ENCODE peak calls at places on chromosome 15, in six cellular contexts. B is OCI-LY7; R is ovary; X is right lobe of liver; I is uterus; Z is CD8-positive, alpha-beta T cell. W is an unnamed sample. For H3K4me1, the result is how much of the 10 kb centered on the place peaks cover.

GRCh38 chr15:73691398-73691797 is 7.2 kb downstream of the CD276 start:
- DNase-seq in R (no peak), X (no peak), I (no peak), B (no peak), Z (no peak), W (peak)

GRCh38 chr15:38555686-38556334 is 8.8 kb downstream of the RASGRP1 start:
- DNase-seq in X (no peak), Z (no peak), B (no peak), I (no peak), R (no peak), W (no peak)

GRCh38 chr15:84749111-84749991 is 959 bp downstream of the ZNF592 start:
- DNase-seq in R (peak), B (peak), Z (peak), I (peak), X (peak), W (peak)

GRCh38 chr15:87219650-87220615 is 1036.6 kb downstream of the NTRK3 start:
- DNase-seq in I (no peak), X (no peak), Z (no peak), R (no peak), B (no peak), W (no peak)

GRCh38 chr15:99440551-99441426 is 125.0 kb upstream of the MEF2A start:
- DNase-seq in R (peak), I (no peak), B (no peak), Z (peak), X (no peak), W (no peak)

GRCh38 chr15:61880079-61880478 is 180.2 kb downstream of the VPS13C start:
- DNase-seq in R (no peak), B (no peak), I (no peak), X (no peak), Z (no peak), W (no peak)

GRCh38 chr15:59812889-59813288 is 123.8 kb upstream of the BNIP2 start:
- DNase-seq in R (no peak), I (no peak), B (no peak), X (no peak), Z (no peak), W (no peak)

GRCh38 chr15:39127925-39128617 is 452.8 kb upstream of the THBS1 start:
- DNase-seq in X (no peak), B (no peak), I (no peak), R (no peak), Z (no peak), W (no peak)

GRCh38 chr15:96066126-96066525 is 264.4 kb upstream of the NR2F2 start:
- DNase-seq in Z (no peak), B (no peak), R (no peak), I (no peak), X (no peak), W (no peak)

GRCh38 chr15:84600331-84600686 is 500 bp upstream of the ZSCAN2 start:
- DNase-seq in X (peak), R (peak), Z (no peak), B (peak), I (peak), W (peak)

GRCh38 chr15:55742498-55742926 is 440 bp downstream of the PRTG start:
- DNase-seq in Z (no peak), X (peak), R (no peak), I (peak), B (no peak), W (peak)

GRCh38 chr15:55743615-55743978 is 645 bp upstream of the PRTG start:
- DNase-seq in Z (no peak), B (no peak), R (no peak), I (no peak), X (no peak), W (no peak)

GRCh38 chr15:55742927-55743614 is at the start of gene PRTG:
- DNase-seq in I (peak), R (peak), X (peak), B (no peak), Z (no peak), W (peak)

GRCh38 chr15:55741592-55742497 is 1.1 kb downstream of the PRTG start:
- DNase-seq in X (no peak), R (peak), I (no peak), Z (no peak), B (no peak), W (peak)

GRCh38 chr15:55744026-55744655 is 1.2 kb upstream of the PRTG start:
- DNase-seq in I (no peak), Z (no peak), B (no peak), X (no peak), R (no peak), W (no peak)
- H3K4me3 ChIP-seq in I (no peak), Z (no peak), B (no peak), X (no peak), R (no peak), W (peak)

DNA sequence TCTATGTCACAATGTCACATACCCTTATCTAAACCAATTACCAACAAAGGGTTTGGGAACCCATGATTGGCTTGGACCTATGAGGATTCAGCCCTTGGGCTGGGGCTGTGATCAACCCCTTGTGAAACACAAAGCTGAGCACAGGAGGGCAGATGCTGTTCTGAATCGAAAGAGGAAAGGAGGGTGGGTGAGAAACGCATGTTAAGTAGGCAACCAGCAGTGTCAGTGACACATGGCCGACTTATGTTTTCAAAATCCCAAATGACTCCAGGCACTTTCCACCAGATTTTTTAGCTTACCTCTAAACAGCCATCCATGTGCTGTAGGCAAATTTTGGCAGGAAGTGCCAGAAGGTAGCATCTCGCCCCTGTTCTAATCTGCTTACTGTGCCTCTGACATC is 34.1 kb upstream of the KLHL25 start:
- DNase-seq in Z (no peak), R (no peak), I (no peak), X (no peak), B (peak), W (no peak)
- H3K27ac ChIP-seq in Z (no peak), R (no peak), I (no peak), X (no peak), B (no peak), W (no peak)

DNA sequence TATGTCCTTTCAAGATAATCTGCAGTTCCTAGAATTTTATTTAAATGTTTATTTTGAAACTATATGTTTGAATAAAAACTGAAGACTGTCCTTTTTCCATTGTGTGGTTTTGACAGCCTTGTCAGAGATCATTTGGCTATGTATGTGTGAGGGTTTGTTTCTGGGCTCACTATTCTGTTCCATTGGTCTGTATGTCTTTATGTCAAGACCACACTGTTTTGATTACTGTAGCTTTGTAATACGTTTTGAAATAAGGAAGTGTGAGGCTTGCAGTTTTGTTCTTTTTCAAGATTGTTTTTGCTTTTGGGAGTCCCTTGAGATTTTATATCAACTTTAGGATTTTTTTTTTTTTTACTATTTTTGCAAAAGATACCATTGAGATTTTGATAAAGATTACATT is 42.0 kb downstream of the PIAS1 start:
- DNase-seq in R (no peak), Z (no peak), X (no peak), I (no peak), B (no peak), W (no peak)
- H3K4me1 ChIP-seq in R (under half), Z (under half), X (under half), I (under half), B (under half), W (under half)

DNA sequence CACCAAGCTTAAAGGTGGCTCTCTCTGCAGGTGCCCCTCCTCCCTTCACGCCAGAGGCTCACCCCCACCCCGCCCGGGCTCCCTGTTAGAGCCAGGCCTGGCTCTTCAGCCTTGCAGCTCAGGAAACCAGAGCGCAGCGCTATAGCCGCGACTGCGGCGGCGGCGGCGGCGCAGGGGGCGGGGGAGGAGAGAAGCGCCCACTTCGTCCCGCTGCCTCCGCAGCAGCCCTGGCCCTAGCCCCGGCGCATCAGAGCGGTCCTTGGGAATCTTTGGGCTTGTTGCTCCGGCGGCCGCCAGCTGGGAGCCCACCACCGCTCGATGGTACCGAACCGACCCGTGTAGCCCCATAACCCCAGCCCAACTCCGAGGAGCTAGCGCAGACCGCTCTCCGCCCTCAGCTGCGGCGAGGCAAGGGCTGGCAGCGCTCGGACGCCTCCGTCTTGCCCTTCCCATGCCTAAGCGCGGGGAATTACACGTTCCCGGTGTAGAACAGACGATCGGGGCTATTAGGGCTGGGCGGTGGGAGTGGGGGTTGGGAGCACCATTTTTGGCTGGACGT is 1.2 kb downstream of the RASGRF1 start:
- DNase-seq in R (no peak), B (no peak), Z (no peak), I (no peak), X (no peak), W (peak)
- H3K4me3 ChIP-seq in R (no peak), B (no peak), Z (no peak), I (no peak), X (no peak), W (peak)

GRCh38 chr15:41491889-41492288 is 1.8 kb upstream of the ITPKA start:
- DNase-seq in B (no peak), Z (no peak), I (no peak), X (no peak), R (no peak), W (no peak)

GRCh38 chr15:41493902-41494189 is 172 bp downstream of the ITPKA start:
- DNase-seq in X (no peak), B (no peak), Z (no peak), I (no peak), R (no peak), W (no peak)

GRCh38 chr15:41494190-41494921 is 682 bp downstream of the ITPKA start:
- DNase-seq in I (no peak), B (peak), Z (peak), X (peak), R (peak), W (peak)

GRCh38 chr15:41493205-41493901 is at the start of gene ITPKA:
- DNase-seq in Z (peak), I (peak), X (peak), R (peak), B (peak), W (peak)

DNA sequence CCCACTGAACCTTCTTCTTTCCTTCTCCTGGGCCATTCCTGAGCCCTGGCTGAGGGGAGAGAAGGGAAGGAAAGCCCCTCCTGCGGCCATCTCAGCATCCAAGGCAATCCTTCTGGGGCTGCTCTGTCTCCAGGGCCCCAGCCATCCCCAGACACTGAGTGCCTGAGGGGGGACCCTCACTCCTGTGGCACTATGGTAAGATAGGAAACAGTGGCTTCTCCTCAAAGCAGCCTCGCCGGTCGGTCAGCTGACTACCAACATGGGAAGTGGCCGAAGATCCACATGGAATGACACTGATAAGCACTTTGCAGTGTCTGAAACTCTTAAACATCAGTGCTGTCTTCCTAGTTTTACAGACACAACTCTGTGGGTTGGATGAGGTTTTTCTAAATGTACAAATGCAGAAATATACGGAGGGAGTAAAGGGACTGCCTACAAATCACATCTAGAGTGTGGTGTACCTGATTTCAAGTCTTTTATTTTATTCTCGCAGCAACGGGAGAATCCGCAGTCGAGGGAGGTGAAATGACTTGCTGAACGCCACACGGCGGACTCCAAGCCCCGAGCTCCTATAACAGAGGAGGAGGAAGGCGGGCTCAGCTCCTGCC is 973 bp upstream of the ITPKA start:
- DNase-seq in B (no peak), X (no peak), R (no peak), I (no peak), Z (no peak), W (no peak)
- H3K27ac ChIP-seq in B (no peak), X (no peak), R (no peak), I (no peak), Z (no peak), W (no peak)

DNA sequence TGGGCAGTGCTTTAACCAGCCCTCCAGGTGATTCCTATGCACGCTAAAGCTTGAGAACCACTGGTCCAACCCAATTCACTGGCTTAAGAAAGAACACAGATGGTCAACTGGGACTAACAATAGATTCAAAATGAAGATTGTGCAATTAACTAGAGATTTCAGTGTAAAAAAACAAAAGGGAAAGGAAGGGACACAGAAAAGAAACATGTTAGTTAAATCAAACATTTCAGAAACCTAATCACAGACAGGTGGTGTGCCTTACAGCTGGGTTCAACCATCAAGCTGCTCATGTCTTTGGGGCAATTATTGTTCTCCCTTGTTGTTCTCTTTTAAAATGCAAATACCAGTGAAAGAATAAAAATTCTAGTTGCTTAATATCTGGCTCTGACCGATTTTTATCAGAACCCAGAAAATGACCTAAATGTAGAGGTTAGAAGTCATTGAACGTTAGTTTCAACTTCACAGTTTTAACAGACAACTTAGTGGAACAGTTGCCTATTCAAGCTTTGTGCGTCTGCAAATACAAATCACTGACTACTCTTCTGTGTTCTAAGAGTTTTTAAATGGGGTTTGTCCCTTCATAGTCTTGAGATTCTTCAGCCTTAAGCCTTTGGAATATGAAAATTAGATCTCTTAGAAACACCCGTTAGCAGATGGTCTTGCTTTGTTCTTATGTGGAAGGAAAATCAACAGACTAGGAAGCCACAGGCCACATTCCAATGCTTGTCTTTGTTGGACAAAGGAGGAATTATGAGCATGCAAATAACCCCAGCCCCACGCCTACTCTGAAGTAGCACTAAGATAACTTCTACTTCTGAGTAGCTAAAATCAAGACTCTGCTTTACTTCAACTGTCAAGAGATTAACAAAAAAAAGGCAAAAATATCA is 223.5 kb downstream of the ATP8B4 start:
- DNase-seq in Z (no peak), R (no peak), I (no peak), X (no peak), B (no peak), W (no peak)
- H3K4me1 ChIP-seq in Z (under half), R (under half), I (under half), X (under half), B (under half), W (under half)

GRCh38 chr15:74784854-74785715 is 3.2 kb downstream of the CSK start:
- DNase-seq in X (no peak), Z (peak), R (no peak), B (no peak), I (no peak), W (no peak)
- H3K4me3 ChIP-seq in X (no peak), Z (peak), R (no peak), B (peak), I (no peak), W (peak)

GRCh38 chr15:74957301-74958035 is 896 bp upstream of the RPP25 start:
- DNase-seq in X (peak), R (no peak), Z (peak), I (peak), B (no peak), W (peak)
- H3K27ac ChIP-seq in X (peak), R (peak), Z (no peak), I (peak), B (no peak), W (peak)

GRCh38 chr15:29126821-29127461 is 142.7 kb downstream of the NSMCE3 start:
- DNase-seq in B (no peak), R (no peak), Z (no peak), X (peak), I (no peak), W (no peak)

GRCh38 chr15:29124581-29125381 is 144.8 kb downstream of the NSMCE3 start:
- DNase-seq in I (no peak), Z (no peak), R (no peak), X (peak), B (no peak), W (no peak)

GRCh38 chr15:29123991-29124390 is 145.6 kb downstream of the NSMCE3 start:
- DNase-seq in R (no peak), X (peak), I (no peak), B (no peak), Z (no peak), W (no peak)

GRCh38 chr15:29126208-29126536 is 143.4 kb downstream of the NSMCE3 start:
- DNase-seq in X (peak), Z (no peak), R (no peak), B (no peak), I (no peak), W (no peak)

DNA sequence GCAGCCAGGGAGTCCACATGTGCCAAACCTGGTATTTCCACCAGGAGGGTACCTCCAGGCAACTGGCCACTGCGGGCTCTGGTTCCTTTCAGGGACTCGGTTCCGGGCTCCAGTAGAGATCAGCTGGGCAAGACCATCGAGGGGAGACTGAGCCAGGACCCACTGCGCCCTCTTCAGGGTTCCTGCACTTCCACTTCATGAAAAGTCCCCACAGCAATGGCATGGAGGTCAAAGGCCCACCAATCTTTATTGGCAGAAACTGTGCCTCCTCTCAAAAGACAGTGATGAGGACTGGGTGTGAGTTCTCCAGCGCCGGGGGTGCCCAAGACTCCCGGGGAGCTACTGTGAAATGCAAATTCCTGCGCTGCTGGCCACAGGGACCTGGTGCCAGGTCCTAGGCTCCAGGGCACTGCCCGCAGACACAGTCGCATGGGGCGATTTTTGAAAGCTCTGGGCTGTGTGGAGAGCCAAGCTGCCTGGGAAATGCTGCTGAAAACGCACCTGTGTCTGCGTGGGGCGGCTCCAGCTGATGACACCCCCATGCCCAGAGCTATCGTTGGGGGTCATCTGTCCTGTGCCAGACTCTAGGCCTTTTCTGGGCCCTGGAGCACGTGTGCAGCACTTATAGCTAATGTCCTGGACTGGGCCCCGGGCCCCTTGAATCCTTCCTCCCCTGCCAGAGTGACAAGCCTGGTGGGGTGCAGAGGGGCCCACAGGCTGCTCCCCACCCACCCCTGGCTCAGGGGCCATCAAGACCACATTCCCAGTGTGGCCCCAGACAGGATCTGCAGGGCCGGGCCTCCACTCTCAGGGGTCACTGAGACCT is 144.0 kb downstream of the NSMCE3 start:
- DNase-seq in Z (no peak), I (no peak), X (peak), B (no peak), R (no peak), W (no peak)
- H3K4me1 ChIP-seq in Z (under half), I (under half), X (under half), B (under half), R (under half), W (under half)

GRCh38 chr15:20657084-20657483 is 115.5 kb upstream of the GOLGA6L6 start:
- DNase-seq in I (no peak), Z (no peak), B (no peak), R (no peak), X (no peak), W (no peak)

GRCh38 chr15:20658024-20658423 is 116.4 kb upstream of the GOLGA6L6 start:
- DNase-seq in R (no peak), Z (no peak), X (no peak), I (no peak), B (no peak), W (no peak)

GRCh38 chr15:20652914-20653313 is 111.3 kb upstream of the GOLGA6L6 start:
- DNase-seq in R (no peak), B (no peak), X (no peak), Z (no peak), I (no peak), W (no peak)
- H3K4me3 ChIP-seq in R (no peak), B (no peak), X (no peak), Z (no peak), I (no peak), W (no peak)